ENCODE peak calls at places on chromosome X, in seven cellular contexts. One of them, this sample, is unnamed.

GRCh38 chrX:150205011-150205410 is 158.1 kb upstream of the MAMLD1 start:
- DNase-seq in Daoy: no peak
- DNase-seq in lung: no peak
- DNase-seq in lower lobe of right lung: no peak
- DNase-seq in SK-N-DZ: no peak
- DNase-seq in GM18507: no peak
- DNase-seq in Kasumi-1: no peak
- DNase-seq in this sample: no peak

GRCh38 chrX:13000311-13000811 is 25.5 kb downstream of the TMSB4X start:
- DNase-seq in SK-N-DZ: no peak
- DNase-seq in GM18507: no peak
- DNase-seq in Kasumi-1: no peak
- DNase-seq in lung: no peak
- DNase-seq in Daoy: no peak
- DNase-seq in lower lobe of right lung: peak; percentile 50
- DNase-seq in this sample: no peak

GRCh38 chrX:120426599-120426998 is 42.5 kb downstream of the LAMP2 start:
- DNase-seq in Daoy: no peak
- DNase-seq in SK-N-DZ: no peak
- DNase-seq in lung: no peak
- DNase-seq in lower lobe of right lung: no peak
- DNase-seq in GM18507: no peak
- DNase-seq in Kasumi-1: no peak
- DNase-seq in this sample: no peak

GRCh38 chrX:23292979-23293651 is 41.5 kb upstream of the PTCHD1 start:
- DNase-seq in lung: no peak
- DNase-seq in Kasumi-1: no peak
- DNase-seq in GM18507: no peak
- DNase-seq in Daoy: peak; percentile 47
- DNase-seq in lower lobe of right lung: no peak
- DNase-seq in SK-N-DZ: no peak
- DNase-seq in this sample: no peak

GRCh38 chrX:53284684-53285447 is 3.5 kb upstream of the IQSEC2 start:
- DNase-seq in SK-N-DZ: peak; percentile 52
- DNase-seq in Kasumi-1: peak; percentile 64
- DNase-seq in lower lobe of right lung: peak; percentile 66
- DNase-seq in lung: peak; percentile 56
- DNase-seq in GM18507: peak; percentile 5
- DNase-seq in Daoy: peak; percentile 41
- DNase-seq in this sample: no peak

GRCh38 chrX:45767021-45767491 is 566.4 kb upstream of the DIPK2B start:
- DNase-seq in Daoy: no peak
- DNase-seq in Kasumi-1: peak; percentile 42
- DNase-seq in lower lobe of right lung: no peak
- DNase-seq in lung: no peak
- DNase-seq in SK-N-DZ: no peak
- DNase-seq in GM18507: no peak
- DNase-seq in this sample: no peak

GRCh38 chrX:17596051-17596450 is 141.2 kb upstream of the SCML1 start:
- DNase-seq in lower lobe of right lung: no peak
- DNase-seq in SK-N-DZ: no peak
- DNase-seq in GM18507: no peak
- DNase-seq in Daoy: no peak
- DNase-seq in lung: no peak
- DNase-seq in Kasumi-1: no peak
- DNase-seq in this sample: no peak

GRCh38 chrX:135003876-135004623 is 13.3 kb downstream of the SMIM10 start:
- DNase-seq in Daoy: peak; percentile 91
- DNase-seq in Kasumi-1: peak; percentile 67
- DNase-seq in GM18507: peak; percentile 62
- DNase-seq in lower lobe of right lung: peak; percentile 92
- DNase-seq in lung: peak; percentile 86
- DNase-seq in SK-N-DZ: peak; percentile 88
- DNase-seq in this sample: peak; percentile 81

GRCh38 chrX:130395341-130395740 is 6.4 kb upstream of the RBMX2 start:
- DNase-seq in GM18507: no peak
- DNase-seq in Daoy: no peak
- DNase-seq in SK-N-DZ: no peak
- DNase-seq in lung: no peak
- DNase-seq in Kasumi-1: no peak
- DNase-seq in lower lobe of right lung: no peak
- DNase-seq in this sample: no peak

GRCh38 chrX:135345328-135345645 is 36.0 kb downstream of the ETDC start:
- DNase-seq in lower lobe of right lung: no peak
- DNase-seq in lung: no peak
- DNase-seq in Kasumi-1: no peak
- DNase-seq in SK-N-DZ: no peak
- DNase-seq in GM18507: no peak
- DNase-seq in Daoy: peak; percentile 79
- DNase-seq in this sample: no peak

GRCh38 chrX:72393836-72394517 is 88.3 kb upstream of the CITED1 start:
- DNase-seq in lung: no peak
- DNase-seq in SK-N-DZ: no peak
- DNase-seq in Kasumi-1: no peak
- DNase-seq in lower lobe of right lung: no peak
- DNase-seq in GM18507: no peak
- DNase-seq in Daoy: no peak
- DNase-seq in this sample: no peak

GRCh38 chrX:108223606-108224005 is 132.0 kb downstream of the ATG4A start:
- DNase-seq in Daoy: no peak
- DNase-seq in SK-N-DZ: no peak
- DNase-seq in lung: no peak
- DNase-seq in lower lobe of right lung: no peak
- DNase-seq in Kasumi-1: no peak
- DNase-seq in GM18507: no peak
- DNase-seq in this sample: no peak

GRCh38 chrX:110432831-110433230 is 74.2 kb downstream of the RTL9 start:
- DNase-seq in SK-N-DZ: no peak
- DNase-seq in lung: no peak
- DNase-seq in lower lobe of right lung: no peak
- DNase-seq in GM18507: no peak
- DNase-seq in Kasumi-1: no peak
- DNase-seq in Daoy: no peak
- DNase-seq in this sample: no peak

GRCh38 chrX:50988649-50989048 is 78.1 kb downstream of the BMP15 start:
- DNase-seq in SK-N-DZ: peak; percentile 15
- DNase-seq in lower lobe of right lung: no peak
- DNase-seq in GM18507: no peak
- DNase-seq in lung: no peak
- DNase-seq in Daoy: peak; percentile 21
- DNase-seq in Kasumi-1: peak; percentile 22
- DNase-seq in this sample: no peak

This sample was measured in RWPE2.